ENCODE peak calls at places on chromosomes 12 and 14, in eight cellular contexts. Y is gastrocnemius medialis, O is brain microvascular endothelial cell, E is BJ, F is Calu3, U is ovary, H is endothelial cell, W is activated B cell treated with CpG ODN at 0.5 μM for 24 hours. A is an unnamed sample.

GRCh38 chr14:49768301-49769121 is 558 bp downstream of the KLHDC2 start:
- DNase-seq in Y (peak), O (peak), E (no peak), F (peak), U (peak), H (peak), W (peak), A (peak)

GRCh38 chr12:49720214-49720613 is 13.0 kb upstream of the FMNL3 start:
- DNase-seq in Y (no peak), O (no peak), E (no peak), F (no peak), U (no peak), H (no peak), W (no peak), A (no peak)

GRCh38 chr14:77542349-77543239 is 44.0 kb upstream of the ISM2 start:
- DNase-seq in Y (no peak), O (no peak), E (no peak), F (no peak), U (no peak), H (no peak), W (no peak), A (no peak)

GRCh38 chr12:102107970-102108369 is 11.9 kb downstream of the NUP37 start:
- DNase-seq in Y (no peak), O (no peak), E (no peak), F (no peak), U (no peak), H (no peak), W (no peak), A (no peak)

GRCh38 chr14:64698899-64699298 is 5.3 kb upstream of the PLEKHG3 start:
- DNase-seq in Y (no peak), O (no peak), E (no peak), F (peak), U (no peak), H (no peak), W (no peak), A (peak)

GRCh38 chr12:78385541-78385940 is 479.0 kb upstream of the SYT1 start:
- DNase-seq in Y (no peak), O (no peak), E (no peak), F (no peak), U (no peak), H (no peak), W (no peak), A (no peak)

GRCh38 chr14:63938198-63939005 is 85.6 kb downstream of the SYNE2 start:
- DNase-seq in Y (no peak), O (no peak), E (no peak), F (peak), U (no peak), H (no peak), W (no peak), A (no peak)

GRCh38 chr12:4031703-4032291 is 158.6 kb upstream of the PARP11 start:
- DNase-seq in Y (no peak), O (peak), E (no peak), F (peak), U (peak), H (no peak), W (no peak), A (peak)

GRCh38 chr12:80472241-80472640 is 28.2 kb downstream of the PTPRQ start:
- DNase-seq in Y (no peak), O (no peak), E (peak), F (no peak), U (no peak), H (no peak), W (no peak), A (no peak)

GRCh38 chr14:49461529-49462401 is 124.4 kb downstream of the RPS29 start:
- DNase-seq in Y (no peak), O (peak), E (peak), F (peak), U (no peak), H (peak), W (no peak), A (peak)

GRCh38 chr12:45421736-45422135 is 205.8 kb downstream of the ANO6 start:
- DNase-seq in Y (no peak), O (no peak), E (no peak), F (no peak), U (no peak), H (no peak), W (no peak), A (no peak)

GRCh38 chr12:64066052-64066451 is 156.0 kb downstream of the KICS2 start:
- DNase-seq in Y (no peak), O (peak), E (no peak), F (no peak), U (no peak), H (no peak), W (no peak), A (no peak)

GRCh38 chr14:78959674-78960264 is 789.6 kb downstream of the NRXN3 start:
- DNase-seq in Y (peak), O (peak), E (peak), F (peak), U (peak), H (peak), W (no peak), A (peak)

GRCh38 chr14:44180975-44181374 is 326.1 kb downstream of the FSCB start:
- DNase-seq in Y (no peak), O (no peak), E (no peak), F (no peak), U (no peak), H (no peak), W (no peak), A (no peak)

GRCh38 chr12:100151769-100152168 is 9.1 kb upstream of the BLTP3B start:
- DNase-seq in Y (no peak), O (no peak), E (no peak), F (no peak), U (no peak), H (no peak), W (no peak), A (no peak)

GRCh38 chr14:91780452-91780851 is 48.6 kb upstream of the CATSPERB start:
- DNase-seq in Y (no peak), O (no peak), E (no peak), F (no peak), U (no peak), H (no peak), W (no peak), A (no peak)

GRCh38 chr12:101015021-101015420 is 195.0 kb downstream of the SLC5A8 start:
- DNase-seq in Y (no peak), O (no peak), E (no peak), F (no peak), U (no peak), H (no peak), W (no peak), A (no peak)

GRCh38 chr12:118534003-118534402 is 157.6 kb downstream of the SUDS3 start:
- DNase-seq in Y (no peak), O (no peak), E (no peak), F (no peak), U (no peak), H (no peak), W (no peak), A (no peak)

GRCh38 chr14:68939893-68940613 is 39.0 kb downstream of the ACTN1 start:
- DNase-seq in Y (no peak), O (peak), E (peak), F (peak), U (no peak), H (no peak), W (no peak), A (no peak)

GRCh38 chr12:90027041-90027440 is 318.4 kb upstream of the ATP2B1 start:
- DNase-seq in Y (no peak), O (no peak), E (no peak), F (no peak), U (no peak), H (no peak), W (no peak), A (no peak)

GRCh38 chr14:65483647-65484046 is 71.1 kb downstream of the FUT8 start:
- DNase-seq in Y (no peak), O (no peak), E (no peak), F (no peak), U (no peak), H (no peak), W (no peak), A (no peak)

GRCh38 chr12:119500209-119500608 is 93.4 kb upstream of the TMEM233 start:
- DNase-seq in Y (no peak), O (no peak), E (no peak), F (no peak), U (no peak), H (no peak), W (no peak), A (no peak)

GRCh38 chr12:39646963-39647362 is 27.4 kb upstream of the ABCD2 start:
- DNase-seq in Y (no peak), O (no peak), E (no peak), F (no peak), U (no peak), H (no peak), W (no peak), A (no peak)

GRCh38 chr12:82517808-82518207 is 159.5 kb downstream of the METTL25 start:
- DNase-seq in Y (no peak), O (no peak), E (no peak), F (peak), U (no peak), H (no peak), W (no peak), A (no peak)

GRCh38 chr14:50026396-50026795 is 90.0 kb downstream of the VCPKMT start:
- DNase-seq in Y (no peak), O (no peak), E (no peak), F (no peak), U (no peak), H (no peak), W (no peak), A (no peak)

GRCh38 chr14:23568600-23569310 is 1.2 kb upstream of the AP1G2 start:
- DNase-seq in Y (no peak), O (no peak), E (no peak), F (peak), U (peak), H (peak), W (no peak), A (no peak)

GRCh38 chr14:52602131-52602530 is 49.5 kb downstream of the GPR137C start:
- DNase-seq in Y (no peak), O (no peak), E (no peak), F (no peak), U (no peak), H (no peak), W (no peak), A (no peak)

GRCh38 chr12:31105668-31106067 is 32.0 kb downstream of the DDX11 start:
- DNase-seq in Y (no peak), O (no peak), E (no peak), F (no peak), U (no peak), H (no peak), W (no peak), A (no peak)

GRCh38 chr12:96503971-96504370 is 14.6 kb downstream of the CFAP54 start:
- DNase-seq in Y (no peak), O (no peak), E (no peak), F (no peak), U (no peak), H (no peak), W (no peak), A (no peak)

GRCh38 chr14:63909984-63910383 is 57.2 kb downstream of the SYNE2 start:
- DNase-seq in Y (no peak), O (no peak), E (no peak), F (no peak), U (no peak), H (no peak), W (no peak), A (no peak)

GRCh38 chr14:51382506-51382905 is 142.5 kb downstream of the TMX1 start:
- DNase-seq in Y (no peak), O (no peak), E (no peak), F (no peak), U (no peak), H (no peak), W (no peak), A (peak)

GRCh38 chr14:95662376-95663186 is 23.6 kb upstream of the TCL1B start:
- DNase-seq in Y (no peak), O (no peak), E (no peak), F (no peak), U (no peak), H (no peak), W (no peak), A (no peak)

GRCh38 chr12:9076733-9077575 is 38.8 kb downstream of the A2M start:
- DNase-seq in Y (no peak), O (no peak), E (no peak), F (no peak), U (no peak), H (no peak), W (no peak), A (no peak)

GRCh38 chr14:83838221-83838620 is 1691.7 kb upstream of the FLRT2 start:
- DNase-seq in Y (no peak), O (no peak), E (no peak), F (no peak), U (no peak), H (no peak), W (no peak), A (no peak)

GRCh38 chr12:109458086-109458485 is 19.0 kb downstream of the KCTD10 start:
- DNase-seq in Y (no peak), O (peak), E (no peak), F (no peak), U (no peak), H (no peak), W (no peak), A (no peak)

GRCh38 chr12:7116916-7117315 is 7.9 kb upstream of the C1RL start:
- DNase-seq in Y (no peak), O (no peak), E (no peak), F (no peak), U (no peak), H (no peak), W (no peak), A (no peak)

GRCh38 chr12:112130461-112130998 is 5.2 kb downstream of the TRAFD1 start:
- DNase-seq in Y (no peak), O (no peak), E (no peak), F (no peak), U (no peak), H (no peak), W (no peak), A (no peak)

DNA sequence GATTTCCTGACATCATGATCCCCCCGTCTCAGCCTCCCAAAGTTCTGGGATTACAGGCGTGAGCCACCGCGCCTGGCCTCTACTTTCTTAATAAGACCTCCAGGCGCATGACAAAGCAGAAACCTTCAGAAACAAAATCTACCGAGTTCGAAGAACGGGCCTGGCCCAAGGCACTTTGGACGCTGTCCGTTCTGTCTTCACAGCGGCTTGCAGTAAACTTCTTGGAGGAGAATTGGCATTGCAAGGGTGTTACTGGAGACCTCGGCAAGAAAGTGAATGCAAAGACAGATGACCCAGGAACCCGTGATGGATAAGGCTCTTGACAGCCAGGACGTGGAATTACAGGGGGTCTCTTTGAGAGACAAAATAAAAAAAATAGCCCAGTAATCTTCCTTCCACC is 83.1 kb upstream of the TBX3 start:
- DNase-seq in Y (no peak), O (no peak), E (no peak), F (no peak), U (no peak), H (no peak), W (no peak), A (no peak)
- TF ChIP-seq CTCF in Y (no peak), O (no peak), E (no peak), F (no peak), U (no peak), H (no peak), W (no peak), A (no peak)

GRCh38 chr12:57775563-57776246 is 3.3 kb downstream of the EEF1AKMT3 start:
- DNase-seq in Y (no peak), O (no peak), E (no peak), F (no peak), U (no peak), H (no peak), W (no peak), A (no peak)
- TF ChIP-seq CTCF in Y (no peak), O (no peak), E (no peak), F (no peak), U (no peak), H (no peak), W (no peak), A (no peak)

GRCh38 chr14:61567838-61568571 is 127.3 kb upstream of the HIF1A start:
- DNase-seq in Y (no peak), O (no peak), E (no peak), F (no peak), U (no peak), H (no peak), W (no peak), A (no peak)
- TF ChIP-seq CTCF in Y (no peak), O (no peak), E (no peak), F (no peak), U (no peak), H (no peak), W (no peak), A (no peak)

GRCh38 chr12:76670776-76671175 is 93.1 kb upstream of the ZDHHC17 start:
- DNase-seq in Y (no peak), O (peak), E (peak), F (no peak), U (no peak), H (no peak), W (no peak), A (no peak)

GRCh38 chr12:76669981-76670380 is 93.9 kb upstream of the ZDHHC17 start:
- DNase-seq in Y (no peak), O (no peak), E (no peak), F (no peak), U (no peak), H (no peak), W (no peak), A (no peak)

GRCh38 chr12:76664731-76665130 is 99.2 kb upstream of the ZDHHC17 start:
- DNase-seq in Y (no peak), O (no peak), E (no peak), F (no peak), U (no peak), H (no peak), W (no peak), A (no peak)

GRCh38 chr12:76666272-76666845 is 97.6 kb upstream of the ZDHHC17 start:
- DNase-seq in Y (no peak), O (no peak), E (no peak), F (no peak), U (no peak), H (no peak), W (no peak), A (no peak)
- TF ChIP-seq CTCF in Y (no peak), O (no peak), E (no peak), F (no peak), U (no peak), H (no peak), W (no peak), A (no peak)

DNA sequence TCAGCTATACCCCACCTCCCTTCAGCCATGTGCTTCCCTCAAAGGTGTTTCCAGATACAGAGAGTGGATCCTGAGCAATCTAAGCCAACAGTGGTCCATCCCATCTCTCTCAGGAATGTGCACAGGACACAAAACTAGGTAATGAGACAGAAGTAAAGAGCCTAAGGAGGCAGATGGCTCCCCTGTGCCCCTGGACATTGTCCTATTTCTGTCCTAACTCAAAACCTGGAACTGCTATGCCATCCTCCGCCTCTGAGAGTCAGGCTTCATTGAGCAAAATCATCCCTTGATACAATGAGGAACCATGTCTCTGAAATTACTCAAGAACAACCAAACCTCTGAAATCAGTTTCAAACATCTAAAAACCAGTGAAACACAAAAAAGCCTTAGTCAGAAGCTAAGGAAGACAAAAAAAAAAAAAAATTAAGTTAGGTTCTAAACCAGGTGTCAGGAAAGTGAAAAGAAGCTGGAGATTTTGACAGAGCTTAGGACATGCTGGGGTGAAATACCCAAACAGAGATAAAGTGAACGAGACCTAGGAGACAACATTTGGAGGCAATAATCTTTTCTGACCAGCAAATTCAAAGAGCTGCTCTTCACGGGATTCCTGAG is 200.3 kb upstream of the PLEKHG7 start:
- DNase-seq in Y (no peak), O (no peak), E (no peak), F (no peak), U (no peak), H (no peak), W (no peak), A (peak)
- TF ChIP-seq CTCF in Y (no peak), O (peak), E (no peak), F (no peak), U (no peak), H (no peak), W (no peak), A (peak)

DNA sequence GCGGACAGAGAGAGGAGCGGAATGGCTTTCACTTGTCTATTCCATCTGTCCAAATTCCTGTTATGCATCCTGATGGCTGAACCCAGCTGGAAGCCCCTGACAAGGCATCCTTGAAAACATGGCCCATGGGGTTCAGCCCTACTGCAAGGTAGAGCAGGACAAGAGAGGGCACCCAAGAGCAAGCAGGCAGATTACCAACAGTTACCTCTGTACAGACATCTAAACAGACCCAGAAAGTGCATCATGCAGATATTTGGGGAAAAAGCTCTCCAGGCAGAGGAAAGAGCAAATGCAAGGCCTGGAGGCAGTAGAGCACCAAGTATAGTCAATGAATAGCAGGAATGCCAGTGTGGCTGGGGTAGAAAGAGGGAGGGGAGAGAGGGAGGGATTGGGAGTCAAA is 407.5 kb downstream of the PCNX1 start:
- DNase-seq in Y (no peak), O (no peak), E (no peak), F (no peak), U (no peak), H (no peak), W (no peak), A (no peak)
- TF ChIP-seq CTCF in Y (no peak), O (no peak), E (no peak), F (no peak), U (no peak), H (no peak), W (no peak), A (no peak)

DNA sequence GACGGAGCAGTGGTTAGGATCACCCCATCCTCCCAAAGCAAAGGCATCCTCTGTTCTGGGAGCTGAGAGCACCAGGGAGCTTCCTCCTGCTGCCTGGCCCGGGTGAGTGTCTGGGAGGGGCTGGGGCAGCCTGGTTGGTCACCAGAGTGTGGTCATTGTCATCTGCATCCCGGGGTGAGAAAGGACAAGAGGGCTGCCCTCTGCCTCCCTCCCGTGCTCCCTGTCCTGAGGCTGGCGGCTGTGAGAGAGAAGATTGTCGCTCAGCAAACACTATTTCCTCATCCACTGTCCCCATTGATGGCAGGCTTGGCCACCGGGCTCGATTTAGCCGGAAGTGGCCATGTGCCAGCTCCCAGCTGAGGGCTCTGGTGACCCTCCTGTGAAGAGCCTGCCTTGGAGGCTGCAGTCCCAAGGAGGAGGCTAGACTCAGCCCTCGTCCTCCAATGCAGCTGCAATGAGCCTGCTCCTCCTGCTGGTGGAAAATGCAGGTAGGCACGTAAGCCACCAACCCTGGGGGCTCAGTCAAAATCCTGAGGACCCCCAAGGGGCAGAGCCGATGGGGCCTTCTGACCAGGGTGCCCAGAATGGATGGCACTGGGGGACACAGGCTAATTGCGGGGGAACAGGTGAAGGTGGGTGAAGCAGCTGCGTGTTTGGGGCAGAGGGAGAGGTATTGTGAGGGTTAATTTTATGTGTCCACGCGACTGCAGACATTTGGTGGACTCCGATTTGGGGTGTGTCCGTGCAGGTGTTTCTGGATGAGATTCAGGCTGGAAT is 155.7 kb downstream of the KIF26A start:
- DNase-seq in Y (no peak), O (no peak), E (no peak), F (no peak), U (peak), H (no peak), W (no peak), A (no peak)
- TF ChIP-seq CTCF in Y (no peak), O (no peak), E (no peak), F (no peak), U (no peak), H (peak), W (no peak), A (peak)

GRCh38 chr12:18411453-18411852 is 150.1 kb downstream of the PIK3C2G start:
- DNase-seq in Y (no peak), O (no peak), E (no peak), F (no peak), U (no peak), H (no peak), W (no peak), A (no peak)

GRCh38 chr12:18414671-18415070 is 153.4 kb downstream of the PIK3C2G start:
- DNase-seq in Y (no peak), O (no peak), E (peak), F (no peak), U (no peak), H (no peak), W (no peak), A (no peak)

GRCh38 chr12:18415227-18415626 is 153.9 kb downstream of the PIK3C2G start:
- DNase-seq in Y (no peak), O (no peak), E (no peak), F (no peak), U (no peak), H (no peak), W (no peak), A (no peak)
- TF ChIP-seq CTCF in Y (no peak), O (no peak), E (no peak), F (no peak), U (no peak), H (no peak), W (no peak), A (no peak)